ENCODE peak calls at places on chromosomes 2 and 18, in five cellular contexts. Z is esophagus squamous epithelium, M is uterus, Y is tibial nerve, D is sigmoid colon. K is an unnamed sample.

GRCh38 chr2:197052371-197052770 is 125.9 kb upstream of the PGAP1 start:
- DNase-seq in Z (no peak), M (no peak), D (no peak), Y (no peak), K (no peak)

GRCh38 chr2:163157891-163158511 is 319.4 kb upstream of the KCNH7 start:
- DNase-seq in M (no peak), D (no peak), Z (no peak), Y (no peak), K (no peak)

GRCh38 chr18:8661754-8662573 is 43.4 kb upstream of the MTCL1 start:
- DNase-seq in Z (no peak), M (no peak), Y (no peak), D (no peak), K (no peak)

GRCh38 chr2:65661980-65662653 is 229.7 kb upstream of the SPRED2 start:
- DNase-seq in Y (no peak), Z (no peak), M (peak; percentile 27), D (peak; percentile 70), K (no peak)

GRCh38 chr2:25328152-25329085 is 13.3 kb downstream of the DNMT3A start:
- DNase-seq in D (no peak), Z (no peak), M (no peak), Y (no peak), K (no peak)

GRCh38 chr2:165675551-165675968 is 118.5 kb downstream of the GALNT3 start:
- DNase-seq in Y (no peak), D (no peak), M (no peak), Z (no peak), K (no peak)

GRCh38 chr2:4937550-4937949 is 754.6 kb upstream of the SOX11 start:
- DNase-seq in M (no peak), Y (no peak), Z (no peak), D (no peak), K (no peak)

GRCh38 chr2:217559084-217559483 is 443.7 kb downstream of the TNS1 start:
- DNase-seq in M (no peak), D (no peak), Z (no peak), Y (no peak), K (no peak)

GRCh38 chr2:71243548-71244301 is 16.8 kb upstream of the PAIP2B start:
- DNase-seq in D (no peak), Z (no peak), Y (no peak), M (no peak), K (no peak)

GRCh38 chr2:219155054-219155644 is 5.5 kb downstream of the NHEJ1 start:
- DNase-seq in D (no peak), Z (no peak), M (no peak), Y (peak; percentile 63), K (no peak)

GRCh38 chr2:216691210-216691741 is 4.1 kb downstream of the IGFBP5 start:
- DNase-seq in M (peak; percentile 86), D (peak; percentile 96), Z (no peak), Y (peak; percentile 85), K (peak; percentile 83)

GRCh38 chr2:170013802-170014551 is 164.0 kb upstream of the MYO3B start:
- DNase-seq in Y (no peak), M (no peak), D (no peak), Z (no peak), K (no peak)

GRCh38 chr2:216664593-216665034 is 30.7 kb downstream of the IGFBP5 start:
- DNase-seq in Y (no peak), D (no peak), M (no peak), Z (no peak), K (no peak)

GRCh38 chr2:219661197-219661954 is 33.9 kb downstream of the SLC4A3 start:
- DNase-seq in M (no peak), Z (no peak), Y (no peak), D (no peak), K (no peak)

GRCh38 chr2:208101716-208102631 is 22.4 kb downstream of the CRYGD start:
- DNase-seq in M (no peak), D (no peak), Z (no peak), Y (no peak), K (no peak)

GRCh38 chr2:137179542-137179941 is 414.2 kb downstream of the THSD7B start:
- DNase-seq in D (no peak), M (no peak), Y (no peak), Z (no peak), K (no peak)

GRCh38 chr2:12733846-12734245 is 17.1 kb downstream of the TRIB2 start:
- DNase-seq in Y (no peak), D (no peak), Z (no peak), M (no peak), K (peak; percentile 72)

GRCh38 chr18:3451989-3452749 is 2.2 kb downstream of the TGIF1 start:
- DNase-seq in D (peak; percentile 83), M (peak; percentile 65), Y (peak; percentile 55), Z (no peak), K (peak; percentile 65)

GRCh38 chr18:52236134-52236533 is 103.9 kb upstream of the DCC start:
- DNase-seq in D (no peak), Y (no peak), Z (no peak), M (no peak), K (no peak)

GRCh38 chr2:29755829-29756228 is 165.6 kb downstream of the ALK start:
- DNase-seq in D (no peak), Y (no peak), M (no peak), Z (no peak), K (no peak)

GRCh38 chr18:13725566-13726227 is 661 bp downstream of the FAM210A start:
- DNase-seq in Z (no peak), D (no peak), Y (no peak), M (no peak), K (no peak)

GRCh38 chr2:204108301-204108700 is 171.7 kb downstream of the ICOS start:
- DNase-seq in Z (no peak), Y (peak; percentile 24), M (peak; percentile 35), D (no peak), K (no peak)

GRCh38 chr2:85792783-85793441 is 39.1 kb downstream of the ATOH8 start:
- DNase-seq in Y (no peak), M (peak; percentile 32), D (peak; percentile 69), Z (no peak), K (no peak)
- H3K27ac ChIP-seq in Y (peak overlapping the region; percentile 69), M (peak overlapping the region; percentile 84), D (peak overlapping the region; percentile 46), Z (peak overlapping the region; percentile 65), K (peak overlapping the region; percentile 80)

GRCh38 chr2:178448968-178449661 is 1.9 kb downstream of the PRKRA start:
- DNase-seq in Z (no peak), Y (no peak), M (no peak), D (no peak), K (no peak)

GRCh38 chr2:178449700-178450573 is 1.0 kb downstream of the PRKRA start:
- DNase-seq in Y (no peak), D (no peak), Z (no peak), M (no peak), K (no peak)

GRCh38 chr2:178452870-178453269 is 1.7 kb downstream of the PJVK start:
- DNase-seq in Z (no peak), D (no peak), Y (no peak), M (no peak), K (no peak)

GRCh38 chr2:178452334-178452733 is 1.2 kb downstream of the PJVK start:
- DNase-seq in M (no peak), Z (no peak), D (no peak), Y (no peak), K (no peak)

DNA sequence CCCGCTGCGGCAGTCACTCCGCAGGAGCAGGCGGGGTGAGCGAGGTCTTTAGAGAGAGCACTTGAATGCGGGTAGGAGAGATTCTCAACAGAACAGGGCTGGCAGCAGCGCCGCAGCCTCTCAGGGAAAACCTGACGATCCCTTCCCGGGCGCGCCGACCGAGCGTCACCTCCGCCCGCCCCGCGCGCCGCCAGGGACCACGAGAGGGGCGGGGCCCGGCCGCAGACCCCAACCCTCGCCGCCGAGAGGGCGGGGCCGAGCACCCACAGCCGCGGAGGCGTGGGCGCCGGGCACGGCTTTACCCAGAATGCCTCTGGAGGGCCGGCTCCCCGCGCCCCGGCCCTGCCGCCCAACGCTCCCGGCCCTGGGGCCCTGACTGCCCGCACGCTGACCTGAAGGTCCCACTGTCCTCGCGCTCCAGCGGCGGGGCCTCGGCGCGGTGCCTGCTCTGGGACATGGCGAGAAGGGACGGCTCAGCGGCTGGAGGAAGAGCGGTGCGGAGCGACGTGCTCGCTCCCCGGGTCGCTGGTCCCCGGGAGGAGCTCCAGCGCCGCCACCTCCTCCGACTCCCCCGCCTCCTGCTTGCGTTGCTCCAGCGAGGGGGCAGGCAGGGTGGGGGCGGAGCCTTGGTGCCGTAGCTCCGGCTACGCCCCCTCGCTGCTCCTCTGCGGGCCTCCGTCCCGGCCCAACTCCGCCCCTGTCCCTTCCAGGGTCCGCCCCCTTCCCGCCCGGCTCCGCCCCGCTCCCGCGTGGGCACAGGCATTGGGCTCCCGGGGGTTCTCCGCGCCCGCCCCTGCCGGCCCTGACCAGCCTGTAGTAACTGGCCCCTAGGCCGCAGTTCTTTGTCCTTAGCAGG is at the start of the genes PJVK and PRKRA:
- DNase-seq in M (peak; percentile 99), Y (peak; percentile 96), Z (peak; percentile 80), D (peak; percentile 99), K (peak; percentile 98)
- TF ChIP-seq POLR2A in M (peak; percentile 91), Y (peak; percentile 65), Z (peak; percentile 96), D (no peak), K (peak; percentile 94)

GRCh38 chr2:41498791-41499190 is 549.0 kb upstream of the PKDCC start:
- DNase-seq in M (no peak), D (no peak), Y (no peak), Z (no peak), K (no peak)

GRCh38 chr2:41496908-41497307 is 550.9 kb upstream of the PKDCC start:
- DNase-seq in Y (no peak), Z (no peak), M (no peak), D (no peak), K (no peak)

GRCh38 chr2:41502752-41503151 is 545.1 kb upstream of the PKDCC start:
- DNase-seq in Y (no peak), M (no peak), D (no peak), Z (no peak), K (no peak)

GRCh38 chr2:41504532-41504931 is 543.3 kb upstream of the PKDCC start:
- DNase-seq in D (no peak), Z (no peak), Y (no peak), M (no peak), K (no peak)

GRCh38 chr2:41500895-41501294 is 546.9 kb upstream of the PKDCC start:
- DNase-seq in Z (no peak), D (no peak), Y (no peak), M (no peak), K (no peak)
- H3K9me3 ChIP-seq in Z (peaks cover 9% of the 10 kb centered on the region), D (peaks cover 8% of the 10 kb centered on the region), Y (peaks cover 58% of the 10 kb centered on the region), M (peaks cover 8% of the 10 kb centered on the region), K (peaks cover 35% of the 10 kb centered on the region)

DNA sequence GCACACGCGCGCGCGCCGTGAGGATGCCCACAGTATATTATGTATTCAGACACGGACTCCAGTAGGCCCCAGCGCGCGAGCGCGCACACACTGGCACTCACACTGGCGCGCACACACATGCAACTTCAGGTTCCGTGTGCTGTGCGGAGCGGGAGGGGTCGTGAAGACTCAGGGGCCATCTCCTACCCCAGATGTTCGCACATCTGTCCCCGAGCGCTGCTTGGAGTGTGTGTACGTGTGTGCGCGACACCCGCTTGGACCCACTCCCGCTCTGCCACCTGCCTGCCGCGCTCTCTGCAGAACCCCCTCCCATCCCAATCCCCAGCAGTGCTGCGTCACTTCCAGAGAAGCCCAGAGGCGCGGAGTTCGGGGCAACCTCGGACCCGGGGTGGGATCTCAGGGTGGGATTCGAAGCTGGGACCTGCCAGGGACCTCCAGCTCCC is 2.6 kb downstream of the NRP2 start:
- DNase-seq in Z (no peak), M (peak; percentile 52), D (peak; percentile 83), Y (no peak), K (no peak)
- H3K27ac ChIP-seq in Z (peak overlapping the region; percentile 93), M (peak overlapping the region; percentile 98), D (peak overlapping the region; percentile 99), Y (peak overlapping the region; percentile 82), K (peak overlapping the region; percentile 24)

K was measured in heart left ventricle.